ENCODE peak calls at places on chromosomes 1 and 21, in four cellular contexts. S is fibroblast of mammary gland; P is CD8-positive, alpha-beta memory T cell; N is left ventricle myocardium inferior. C is an unnamed sample.
A peak's percentile ranks its signal among the peaks of the same experiment; 100 is the strongest.

GRCh38 chr1:104780470-104781078 is 1030.9 kb downstream of the AMY1C start:
- DNase-seq in P (no peak), N (no peak), S (peak; percentile 14), C (peak; percentile 8)

GRCh38 chr21:44919913-44920693 is 596 bp downstream of the ITGB2 start:
- DNase-seq in N (peak; percentile 10), S (no peak), P (no peak), C (no peak)

GRCh38 chr1:53590104-53590503 is 130.9 kb downstream of the DMRTB1 start:
- DNase-seq in N (no peak), S (no peak), P (no peak), C (no peak)

GRCh38 chr21:36917487-36918158 is 48.8 kb downstream of the HLCS start:
- DNase-seq in P (no peak), N (no peak), S (peak; percentile 59), C (peak; percentile 63)

GRCh38 chr1:101314244-101314643 is 77.4 kb downstream of the S1PR1 start:
- DNase-seq in S (peak; percentile 76), P (no peak), N (no peak), C (no peak)

GRCh38 chr21:27154451-27155129 is 187.7 kb upstream of the ADAMTS5 start:
- DNase-seq in N (no peak), S (peak; percentile 26), P (no peak), C (peak; percentile 11)

GRCh38 chr1:224623743-224624333 is 7.7 kb downstream of the CNIH3 start:
- DNase-seq in S (peak; percentile 89), N (no peak), P (peak; percentile 64), C (peak; percentile 96)

GRCh38 chr1:32761253-32761877 is 55.8 kb downstream of the YARS1 start:
- DNase-seq in P (no peak), N (no peak), S (peak; percentile 73), C (peak; percentile 74)

GRCh38 chr1:94920061-94920460 is 6.8 kb downstream of the CNN3 start:
- DNase-seq in P (no peak), N (no peak), S (no peak), C (no peak)

GRCh38 chr1:35452086-35452485 is 105.1 kb downstream of the KIAA0319L start:
- DNase-seq in N (peak; percentile 60), S (peak; percentile 82), P (no peak), C (peak; percentile 92)

GRCh38 chr1:217525773-217526490 is 105.0 kb downstream of the GPATCH2 start:
- DNase-seq in N (no peak), S (peak; percentile 35), P (no peak), C (peak; percentile 32)

GRCh38 chr1:158026641-158027040 is 33.2 kb downstream of the KIRREL1 start:
- DNase-seq in S (no peak), P (no peak), N (no peak), C (no peak)

GRCh38 chr21:17542371-17542992 is 29.6 kb downstream of the CXADR start:
- DNase-seq in N (no peak), P (no peak), S (no peak), C (peak; percentile 39)

GRCh38 chr1:61743716-61744620 is 1.7 kb downstream of the PATJ start:
- DNase-seq in P (no peak), N (no peak), S (no peak), C (no peak)

GRCh38 chr1:60251426-60251825 is 177.9 kb upstream of the C1orf87 start:
- DNase-seq in N (no peak), S (no peak), P (no peak), C (no peak)

GRCh38 chr1:33305016-33305415 is 15.9 kb downstream of the A3GALT2 start:
- DNase-seq in P (no peak), N (no peak), S (no peak), C (no peak)

GRCh38 chr1:95005584-95005983 is 67.2 kb downstream of the ALG14 start:
- DNase-seq in S (no peak), P (no peak), N (no peak), C (peak; percentile 59)

GRCh38 chr1:53369761-53370160 is 41.9 kb upstream of the LRP8 start:
- DNase-seq in P (no peak), N (no peak), S (no peak), C (no peak)

GRCh38 chr21:38987551-38988210 is 182.0 kb downstream of the ETS2 start:
- DNase-seq in S (no peak), P (no peak), N (no peak), C (peak; percentile 24)

GRCh38 chr1:77636864-77637263 is 45.6 kb downstream of the ZZZ3 start:
- DNase-seq in S (no peak), N (no peak), P (no peak), C (no peak)

GRCh38 chr21:42580793-42581201 is 67.1 kb downstream of the SLC37A1 start:
- DNase-seq in N (no peak), S (no peak), P (no peak), C (no peak)

GRCh38 chr1:92473781-92474495 is 12.8 kb downstream of the GFI1 start:
- DNase-seq in S (no peak), N (no peak), P (no peak), C (no peak)

GRCh38 chr1:116855788-116856187 is 53.9 kb upstream of the PTGFRN start:
- DNase-seq in S (peak; percentile 83), N (no peak), P (no peak), C (peak; percentile 71)

GRCh38 chr1:159439422-159439821 is at the start of gene OR10J1:
- DNase-seq in P (no peak), S (no peak), N (no peak), C (no peak)

GRCh38 chr1:202189919-202190715 is 3.5 kb upstream of the LGR6 start:
- DNase-seq in N (no peak), S (no peak), P (no peak), C (no peak)

GRCh38 chr1:152959801-152960451 is 10.5 kb upstream of the SPRR4 start:
- DNase-seq in P (no peak), N (no peak), S (no peak), C (no peak)

GRCh38 chr1:153651771-153652170 is 6.7 kb upstream of the SNAPIN start:
- DNase-seq in N (no peak), P (no peak), S (no peak), C (no peak)

GRCh38 chr1:41731631-41732030 is 187.1 kb downstream of the HIVEP3 start:
- DNase-seq in S (no peak), P (no peak), N (no peak), C (peak; percentile 56)

GRCh38 chr1:205664399-205665108 is 15.8 kb downstream of the SLC45A3 start:
- DNase-seq in S (no peak), N (no peak), P (no peak), C (no peak)
- H3K4me3 ChIP-seq in S (no peak overlapping the region), N (no peak overlapping the region), P (no peak overlapping the region), C (no peak overlapping the region)

DNA sequence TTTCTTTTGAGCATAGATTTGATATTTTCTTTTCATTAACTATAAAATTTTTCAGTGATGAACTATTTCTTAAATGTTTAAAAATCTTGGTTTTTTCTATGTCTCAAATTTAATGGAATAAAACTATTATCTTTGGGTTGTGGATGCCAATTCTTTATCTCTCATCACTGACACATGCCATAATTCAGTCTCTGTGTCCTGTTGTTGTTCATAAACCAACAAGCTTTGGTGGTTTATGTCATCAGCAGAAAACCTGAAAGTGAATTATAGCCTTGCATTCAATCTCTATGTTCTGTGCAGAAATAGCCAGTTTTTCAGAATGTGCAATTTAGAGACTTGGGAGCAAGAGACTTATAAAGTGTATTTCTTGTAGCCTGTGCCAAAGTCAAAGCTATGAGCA is 462.6 kb upstream of the ADGRL4 start:
- DNase-seq in S (no peak), N (no peak), P (no peak), C (no peak)
- H3K4me3 ChIP-seq in S (no peak overlapping the region), N (no peak overlapping the region), P (no peak overlapping the region), C (no peak overlapping the region)

GRCh38 chr1:20483833-20484525 is 2.0 kb downstream of the CAMK2N1 start:
- DNase-seq in S (no peak), P (no peak), N (no peak), C (peak; percentile 55)

GRCh38 chr1:20485527-20486456 is at the start of gene CAMK2N1:
- DNase-seq in P (peak; percentile 53), S (peak; percentile 62), N (peak; percentile 83), C (peak; percentile 74)

GRCh38 chr1:20486457-20487235 is 636 bp upstream of the CAMK2N1 start:
- DNase-seq in P (no peak), N (peak; percentile 81), S (peak; percentile 64), C (peak; percentile 75)

GRCh38 chr1:20484526-20485462 is 1.2 kb downstream of the CAMK2N1 start:
- DNase-seq in N (no peak), P (no peak), S (no peak), C (peak; percentile 30)

DNA sequence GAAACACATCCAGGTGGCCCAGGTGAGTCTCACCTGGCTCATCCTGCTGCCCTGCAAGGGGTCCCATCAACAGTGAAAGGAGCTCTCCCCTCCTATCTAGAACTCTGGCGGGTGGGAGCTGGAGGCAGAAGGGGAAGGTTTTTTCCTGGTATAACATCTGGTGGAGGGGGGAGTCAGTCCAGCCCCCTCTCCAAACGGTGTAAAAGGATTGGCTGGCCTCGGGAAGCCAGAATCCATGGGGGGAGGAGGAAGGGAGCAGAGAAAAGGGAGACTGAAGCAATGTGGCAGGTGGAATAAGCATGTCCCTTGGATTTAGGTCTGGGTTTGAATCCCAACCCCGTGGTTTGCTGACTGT is 1.2 kb upstream of the CAMK2N1 start:
- DNase-seq in S (no peak), N (no peak), P (no peak), C (no peak)
- H3K4me3 ChIP-seq in S (no peak overlapping the region), N (peak overlapping the region; percentile 71), P (no peak overlapping the region), C (no peak overlapping the region)

GRCh38 chr1:8889925-8890785 is 11.7 kb upstream of the ENO1 start:
- DNase-seq in S (peak; percentile 93), P (no peak), N (peak; percentile 93), C (peak; percentile 88)
- H3K4me3 ChIP-seq in S (peak overlapping the region; percentile 31), P (no peak overlapping the region), N (peak overlapping the region; percentile 26), C (peak overlapping the region; percentile 36)

C was measured in fibroblast of villous mesenchyme.